ENCODE peak calls at places on chromosomes 2 and 18, in five cellular contexts. U, L, P, C and R are unnamed samples.

GRCh38 chr2:64327510-64328414 is 126.2 kb upstream of the LGALSL start:
- DNase-seq in P (no peak), C (peak), U (peak), L (no peak), R (peak)

GRCh38 chr2:171225302-171225980 is 64.7 kb upstream of the TLK1 start:
- DNase-seq in P (peak), C (no peak), L (no peak), U (no peak), R (no peak)

GRCh38 chr18:26864658-26865057 is 849 bp downstream of the AQP4 start:
- DNase-seq in C (no peak), P (no peak), L (no peak), U (no peak), R (no peak)

GRCh38 chr2:170077830-170078569 is 99.9 kb upstream of the MYO3B start:
- DNase-seq in L (no peak), P (no peak), C (no peak), U (no peak), R (no peak)

GRCh38 chr2:217099561-217099960 is 239.7 kb upstream of the TNP1 start:
- DNase-seq in C (no peak), P (no peak), L (no peak), U (peak), R (no peak)

GRCh38 chr2:106272202-106272807 is 78.2 kb upstream of the UXS1 start:
- DNase-seq in L (no peak), U (no peak), C (no peak), P (no peak), R (no peak)

GRCh38 chr2:207206001-207206400 is 40.3 kb upstream of the KLF7 start:
- DNase-seq in L (no peak), U (no peak), P (no peak), C (no peak), R (no peak)

GRCh38 chr2:218229239-218229638 is 12.2 kb downstream of the ARPC2 start:
- DNase-seq in U (no peak), L (no peak), P (no peak), C (peak), R (no peak)

GRCh38 chr2:8437228-8437948 is 244.5 kb upstream of the ID2 start:
- DNase-seq in P (no peak), C (no peak), U (no peak), L (no peak), R (no peak)

GRCh38 chr2:133844214-133844892 is 276.1 kb upstream of the NCKAP5 start:
- DNase-seq in P (peak), U (peak), C (peak), L (peak), R (peak)

GRCh38 chr2:75561566-75562512 is 1.1 kb upstream of the EVA1A start:
- DNase-seq in C (peak), L (no peak), U (no peak), P (no peak), R (no peak)

GRCh38 chr2:208269091-208269490 is 3.0 kb downstream of the PIKFYVE start:
- DNase-seq in L (no peak), P (no peak), C (no peak), U (no peak), R (no peak)

GRCh38 chr18:23689616-23690504 is 607 bp downstream of the LAMA3 start:
- DNase-seq in L (peak), P (no peak), C (peak), U (no peak), R (peak)

GRCh38 chr2:177264209-177264538 is 353 bp downstream of the NFE2L2 start:
- DNase-seq in P (no peak), C (no peak), U (no peak), L (peak), R (peak)

GRCh38 chr2:177262137-177262536 is 2.4 kb downstream of the NFE2L2 start:
- DNase-seq in L (no peak), C (no peak), P (no peak), U (no peak), R (no peak)

GRCh38 chr2:177262958-177263450 is 1.5 kb downstream of the NFE2L2 start:
- DNase-seq in U (no peak), L (no peak), C (no peak), P (no peak), R (no peak)

GRCh38 chr2:177264539-177265385 is at the start of gene NFE2L2:
- DNase-seq in L (peak), C (peak), U (peak), P (no peak), R (peak)

DNA sequence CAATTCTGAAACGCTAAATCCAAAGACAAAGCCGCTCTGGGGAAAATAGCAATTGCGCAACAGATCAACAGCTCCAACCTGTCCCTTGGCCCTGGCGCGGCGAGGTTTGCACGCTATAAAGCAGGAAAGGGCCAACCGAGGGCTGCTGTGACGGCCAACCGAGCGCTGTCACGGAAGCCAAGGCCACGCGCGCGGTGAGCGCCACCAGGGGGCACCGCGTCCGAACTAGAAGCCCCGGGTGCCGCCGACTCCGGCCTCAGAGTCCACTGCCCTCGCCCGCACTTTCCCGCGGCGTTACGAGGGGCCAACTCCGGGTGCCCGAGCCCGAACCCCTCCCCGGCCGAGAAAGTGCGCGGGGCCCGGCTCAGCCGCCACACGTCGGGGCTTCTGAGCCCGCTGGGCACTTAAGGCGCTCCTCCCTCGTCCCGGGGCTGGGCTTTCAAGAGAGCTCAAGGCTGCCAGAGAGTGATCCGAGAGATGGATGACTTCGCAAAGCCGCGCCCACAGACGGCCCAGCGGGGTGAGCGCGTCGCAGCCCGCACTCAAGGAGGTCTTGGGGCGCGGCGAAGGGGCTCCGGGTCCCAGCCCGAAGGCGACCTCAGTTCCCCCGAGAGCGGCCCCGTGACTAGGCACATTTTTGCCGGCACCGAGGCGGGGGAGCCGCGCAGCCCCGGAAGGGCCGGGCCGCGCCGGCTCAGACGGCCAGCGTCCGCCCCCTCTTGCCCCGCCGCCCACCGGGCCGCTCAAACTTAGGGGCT is 897 bp downstream of the NFE2L2 start:
- DNase-seq in L (peak), C (peak), U (peak), P (peak), R (peak)
- TF ChIP-seq CTCF in L (peak), C (peak), U (peak), P (peak), R (peak)

GRCh38 chr18:50661013-50661412 is 101.1 kb downstream of the MAPK4 start:
- DNase-seq in P (no peak), C (no peak), U (no peak), L (no peak), R (no peak)

GRCh38 chr18:50662775-50663383 is 103.0 kb downstream of the MAPK4 start:
- DNase-seq in C (no peak), P (no peak), L (no peak), U (no peak), R (peak)

GRCh38 chr18:50659091-50660003 is 99.5 kb downstream of the MAPK4 start:
- DNase-seq in U (no peak), L (no peak), C (no peak), P (no peak), R (peak)

GRCh38 chr18:50663626-50664441 is 103.9 kb downstream of the MAPK4 start:
- DNase-seq in P (no peak), C (no peak), U (no peak), L (no peak), R (peak)

GRCh38 chr18:50662177-50662576 is 102.3 kb downstream of the MAPK4 start:
- DNase-seq in P (no peak), C (peak), U (no peak), L (no peak), R (peak)
- TF ChIP-seq CTCF in P (peak), C (peak), U (no peak), L (peak), R (peak)

DNA sequence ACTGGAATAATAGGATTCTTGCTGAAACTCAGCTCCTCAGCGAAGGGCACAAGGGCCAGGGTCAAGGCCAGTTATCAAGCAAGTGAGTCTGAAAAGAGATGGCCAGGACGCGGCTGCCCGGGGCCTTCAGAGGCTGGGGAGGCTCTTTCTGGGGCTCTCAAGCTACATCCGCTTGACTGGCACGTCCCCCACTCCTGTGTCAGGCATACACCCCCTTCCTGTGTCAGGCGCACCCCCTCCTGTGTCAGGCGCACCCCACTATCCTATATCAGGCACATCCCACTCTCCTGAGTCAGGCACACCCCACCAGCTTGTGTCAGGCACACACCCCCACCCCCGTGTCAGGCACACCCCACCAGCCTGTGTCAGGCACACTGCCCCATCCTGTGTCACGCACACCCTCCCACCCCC is 91.8 kb downstream of the TPO start:
- DNase-seq in C (no peak), P (no peak), L (no peak), U (no peak), R (no peak)
- TF ChIP-seq CTCF in C (no peak), P (no peak), L (no peak), U (no peak), R (no peak)

DNA sequence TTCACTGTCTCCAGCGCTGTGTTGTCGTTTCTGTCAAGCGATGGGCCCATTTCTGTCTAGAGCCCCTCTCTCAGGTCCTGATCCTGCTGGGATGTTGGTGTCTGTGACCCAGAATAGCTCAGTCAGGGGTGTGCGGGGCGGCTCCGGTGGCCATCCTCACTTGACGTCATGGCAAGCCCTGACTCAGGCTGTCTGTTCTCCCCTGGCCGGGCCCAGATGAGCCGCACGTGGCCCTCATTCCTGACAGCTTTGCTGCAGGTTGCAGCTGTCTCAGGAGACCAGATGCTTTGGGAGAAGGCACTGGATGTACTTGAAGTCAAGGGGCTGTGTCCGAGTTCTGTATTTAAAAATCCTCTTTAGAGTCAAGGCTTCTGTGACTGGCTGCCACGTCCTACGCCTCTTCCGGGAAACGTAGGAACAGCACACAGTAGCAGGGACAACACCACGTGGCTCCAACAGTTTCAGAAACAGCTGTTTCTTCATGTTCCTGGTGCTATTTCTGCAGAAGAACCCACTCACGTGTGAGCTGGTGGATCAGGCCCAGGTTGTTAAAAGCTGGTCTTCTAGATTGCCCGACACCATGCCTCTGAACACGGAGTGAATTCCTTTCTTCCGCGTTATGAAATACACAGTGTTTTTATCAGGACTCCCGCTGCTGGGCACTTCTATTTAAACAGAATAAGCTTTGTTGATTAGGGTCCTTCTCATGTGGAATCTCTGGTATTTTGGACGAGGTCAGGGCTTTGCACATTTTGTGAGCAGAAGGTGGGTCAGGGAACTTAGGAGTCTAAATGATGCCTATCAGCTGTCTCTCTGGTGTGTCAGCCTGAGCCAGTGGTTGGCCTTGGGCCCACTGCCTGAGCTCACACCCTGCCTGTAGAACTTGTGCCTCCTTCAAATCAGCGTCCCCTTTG is 28.3 kb upstream of the NTSR2 start:
- DNase-seq in C (no peak), U (peak), P (no peak), L (peak), R (no peak)
- TF ChIP-seq CTCF in C (no peak), U (peak), P (no peak), L (no peak), R (no peak)

DNA sequence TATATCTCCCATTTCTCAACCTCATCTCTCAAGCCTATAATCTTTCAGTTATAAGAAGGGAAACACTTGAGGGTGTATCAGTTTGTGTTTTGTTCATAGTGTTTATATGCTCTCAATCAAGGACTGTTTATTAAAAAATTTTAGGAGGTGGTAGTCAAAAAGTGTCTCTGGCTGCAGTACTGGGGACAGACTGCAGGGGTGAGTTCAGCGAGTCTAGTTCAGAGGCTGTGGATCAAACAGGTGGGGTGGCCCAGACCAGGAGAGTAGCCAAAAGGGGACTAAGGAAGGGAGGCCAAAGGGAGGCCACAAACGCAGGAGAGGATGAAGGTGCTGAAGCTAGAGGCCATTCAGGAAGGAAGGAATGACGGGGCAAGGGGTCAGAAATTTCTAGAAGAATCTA is 136.3 kb downstream of the MSH2 start:
- DNase-seq in U (no peak), L (no peak), C (no peak), P (no peak), R (no peak)
- TF ChIP-seq CTCF in U (no peak), L (peak), C (no peak), P (no peak), R (peak)

DNA sequence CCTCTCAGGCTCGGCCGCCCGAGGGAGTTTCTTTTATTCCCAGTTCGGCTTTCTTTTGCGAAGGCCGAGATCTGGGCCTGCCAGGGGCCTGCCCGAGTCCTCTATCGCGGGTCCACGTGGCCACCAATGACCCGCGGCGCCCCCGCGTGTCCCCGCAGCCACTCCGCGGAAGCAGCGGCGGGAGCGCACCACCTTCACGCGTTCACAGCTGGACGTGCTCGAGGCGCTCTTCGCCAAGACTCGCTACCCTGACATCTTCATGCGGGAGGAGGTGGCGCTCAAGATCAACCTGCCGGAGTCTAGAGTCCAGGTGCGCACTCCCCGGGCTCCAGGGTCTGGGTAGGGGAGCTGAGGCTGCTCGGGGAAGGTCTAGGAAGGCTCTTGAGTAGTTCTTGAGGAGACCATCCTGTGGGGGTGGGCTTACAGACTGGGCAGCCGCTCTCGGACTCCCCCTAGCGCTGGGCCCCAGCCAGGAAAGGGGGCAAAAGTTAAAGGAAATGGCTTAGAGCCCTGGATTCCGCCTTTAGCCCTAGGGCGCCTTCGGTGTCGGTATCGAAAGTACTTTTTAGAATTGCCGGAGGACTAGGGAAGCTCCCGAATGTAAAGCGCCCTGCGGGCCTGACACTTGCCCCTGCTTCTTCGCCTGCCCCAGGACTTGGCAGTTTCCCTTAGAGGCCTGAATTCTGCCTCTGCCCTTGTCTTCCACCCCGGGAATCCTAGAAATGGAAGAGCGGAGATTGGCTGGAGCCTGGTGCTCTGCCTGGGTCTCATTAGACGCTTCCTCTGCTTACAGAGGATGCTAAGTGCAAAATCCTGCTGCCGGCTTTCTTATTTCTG is 3.5 kb downstream of the OTX1 start:
- DNase-seq in U (no peak), L (peak), C (peak), P (no peak), R (peak)
- TF ChIP-seq CTCF in U (no peak), L (peak), C (peak), P (no peak), R (no peak)